ENCODE peak calls at places on chromosomes 5 and 9, in four cellular contexts. One of them, this sample, is unnamed.

GRCh38 chr5:593511-593910 is 18.6 kb upstream of the CEP72 start:
- DNase-seq in Ammon's horn: no peak
- DNase-seq in activated CD4-positive, alpha-beta T cell treated with anti-CD3 and anti-CD28 coated beads, Interleukin-2, amount 50 U/mL, for 1 hour: no peak
- DNase-seq in A673: no peak
- DNase-seq in this sample: no peak

GRCh38 chr9:130630091-130630450 is 34.3 kb upstream of the PRDM12 start:
- DNase-seq in activated CD4-positive, alpha-beta T cell treated with anti-CD3 and anti-CD28 coated beads, Interleukin-2, amount 50 U/mL, for 1 hour: no peak
- DNase-seq in A673: no peak
- DNase-seq in Ammon's horn: no peak
- DNase-seq in this sample: no peak

GRCh38 chr9:127215266-127216209 is 49.0 kb upstream of the GARNL3 start:
- DNase-seq in activated CD4-positive, alpha-beta T cell treated with anti-CD3 and anti-CD28 coated beads, Interleukin-2, amount 50 U/mL, for 1 hour: no peak
- DNase-seq in A673: no peak
- DNase-seq in Ammon's horn: no peak
- DNase-seq in this sample: no peak

GRCh38 chr5:65811004-65811403 is 89.0 kb downstream of the NLN start:
- DNase-seq in activated CD4-positive, alpha-beta T cell treated with anti-CD3 and anti-CD28 coated beads, Interleukin-2, amount 50 U/mL, for 1 hour: no peak
- DNase-seq in A673: no peak
- DNase-seq in Ammon's horn: no peak
- DNase-seq in this sample: no peak

GRCh38 chr9:132997591-132997990 is 19.1 kb downstream of the GFI1B start:
- DNase-seq in A673: no peak
- DNase-seq in Ammon's horn: no peak
- DNase-seq in activated CD4-positive, alpha-beta T cell treated with anti-CD3 and anti-CD28 coated beads, Interleukin-2, amount 50 U/mL, for 1 hour: no peak
- DNase-seq in this sample: no peak

GRCh38 chr5:168946363-168946762 is 354.6 kb downstream of the SLIT3 start:
- DNase-seq in activated CD4-positive, alpha-beta T cell treated with anti-CD3 and anti-CD28 coated beads, Interleukin-2, amount 50 U/mL, for 1 hour: no peak
- DNase-seq in Ammon's horn: peak
- DNase-seq in A673: peak
- DNase-seq in this sample: peak

GRCh38 chr5:80031109-80031508 is 4.0 kb upstream of the THBS4 start:
- DNase-seq in Ammon's horn: no peak
- DNase-seq in activated CD4-positive, alpha-beta T cell treated with anti-CD3 and anti-CD28 coated beads, Interleukin-2, amount 50 U/mL, for 1 hour: no peak
- DNase-seq in A673: no peak
- DNase-seq in this sample: no peak

GRCh38 chr5:125283372-125283771 is 536.9 kb upstream of the ZNF608 start:
- DNase-seq in activated CD4-positive, alpha-beta T cell treated with anti-CD3 and anti-CD28 coated beads, Interleukin-2, amount 50 U/mL, for 1 hour: no peak
- DNase-seq in A673: no peak
- DNase-seq in Ammon's horn: no peak
- DNase-seq in this sample: no peak

GRCh38 chr5:72291601-72292000 is 28.4 kb downstream of the MRPS27 start:
- DNase-seq in Ammon's horn: no peak
- DNase-seq in activated CD4-positive, alpha-beta T cell treated with anti-CD3 and anti-CD28 coated beads, Interleukin-2, amount 50 U/mL, for 1 hour: no peak
- DNase-seq in A673: no peak
- DNase-seq in this sample: no peak

GRCh38 chr5:148471379-148471778 is 87.6 kb downstream of the FBXO38 start:
- DNase-seq in Ammon's horn: no peak
- DNase-seq in A673: no peak
- DNase-seq in activated CD4-positive, alpha-beta T cell treated with anti-CD3 and anti-CD28 coated beads, Interleukin-2, amount 50 U/mL, for 1 hour: no peak
- DNase-seq in this sample: no peak

GRCh38 chr5:133523013-133523658 is 89.2 kb downstream of the FSTL4 start:
- DNase-seq in activated CD4-positive, alpha-beta T cell treated with anti-CD3 and anti-CD28 coated beads, Interleukin-2, amount 50 U/mL, for 1 hour: no peak
- DNase-seq in Ammon's horn: peak
- DNase-seq in A673: no peak
- DNase-seq in this sample: no peak

GRCh38 chr9:134136117-134136996 is 475 bp downstream of the WDR5 start:
- DNase-seq in Ammon's horn: no peak
- DNase-seq in activated CD4-positive, alpha-beta T cell treated with anti-CD3 and anti-CD28 coated beads, Interleukin-2, amount 50 U/mL, for 1 hour: peak
- DNase-seq in A673: no peak
- DNase-seq in this sample: no peak

GRCh38 chr9:16619341-16619740 is 251.1 kb downstream of the BNC2 start:
- DNase-seq in A673: no peak
- DNase-seq in Ammon's horn: no peak
- DNase-seq in activated CD4-positive, alpha-beta T cell treated with anti-CD3 and anti-CD28 coated beads, Interleukin-2, amount 50 U/mL, for 1 hour: no peak
- DNase-seq in this sample: no peak

GRCh38 chr5:176541338-176542134 is 4.3 kb upstream of the RNF44 start:
- DNase-seq in Ammon's horn: no peak
- DNase-seq in A673: peak
- DNase-seq in activated CD4-positive, alpha-beta T cell treated with anti-CD3 and anti-CD28 coated beads, Interleukin-2, amount 50 U/mL, for 1 hour: peak
- DNase-seq in this sample: no peak

GRCh38 chr5:138282918-138283742 is 8.7 kb upstream of the GFRA3 start:
- DNase-seq in A673: peak
- DNase-seq in Ammon's horn: peak
- DNase-seq in activated CD4-positive, alpha-beta T cell treated with anti-CD3 and anti-CD28 coated beads, Interleukin-2, amount 50 U/mL, for 1 hour: no peak
- DNase-seq in this sample: peak

GRCh38 chr9:99044827-99045226 is 60.1 kb upstream of the TGFBR1 start:
- DNase-seq in Ammon's horn: no peak
- DNase-seq in A673: no peak
- DNase-seq in activated CD4-positive, alpha-beta T cell treated with anti-CD3 and anti-CD28 coated beads, Interleukin-2, amount 50 U/mL, for 1 hour: no peak
- DNase-seq in this sample: no peak

GRCh38 chr9:123562844-123563346 is 206.9 kb downstream of the CRB2 start:
- DNase-seq in activated CD4-positive, alpha-beta T cell treated with anti-CD3 and anti-CD28 coated beads, Interleukin-2, amount 50 U/mL, for 1 hour: no peak
- DNase-seq in A673: no peak
- DNase-seq in Ammon's horn: peak
- DNase-seq in this sample: peak

GRCh38 chr9:123954921-123955320 is 25.0 kb upstream of the DENND1A start:
- DNase-seq in A673: peak
- DNase-seq in Ammon's horn: no peak
- DNase-seq in activated CD4-positive, alpha-beta T cell treated with anti-CD3 and anti-CD28 coated beads, Interleukin-2, amount 50 U/mL, for 1 hour: no peak
- DNase-seq in this sample: no peak

GRCh38 chr5:171586436-171586835 is 167.0 kb downstream of the FGF18 start:
- DNase-seq in A673: no peak
- DNase-seq in Ammon's horn: no peak
- DNase-seq in activated CD4-positive, alpha-beta T cell treated with anti-CD3 and anti-CD28 coated beads, Interleukin-2, amount 50 U/mL, for 1 hour: no peak
- DNase-seq in this sample: no peak

GRCh38 chr9:120621941-120622340 is 42.0 kb upstream of the CDK5RAP2 start:
- DNase-seq in Ammon's horn: no peak
- DNase-seq in activated CD4-positive, alpha-beta T cell treated with anti-CD3 and anti-CD28 coated beads, Interleukin-2, amount 50 U/mL, for 1 hour: no peak
- DNase-seq in A673: no peak
- DNase-seq in this sample: no peak

GRCh38 chr5:125528881-125529280 is 782.4 kb upstream of the ZNF608 start:
- DNase-seq in activated CD4-positive, alpha-beta T cell treated with anti-CD3 and anti-CD28 coated beads, Interleukin-2, amount 50 U/mL, for 1 hour: no peak
- DNase-seq in Ammon's horn: no peak
- DNase-seq in A673: no peak
- DNase-seq in this sample: no peak

GRCh38 chr9:89889865-89890264 is 285.1 kb downstream of the GADD45G start:
- DNase-seq in A673: no peak
- DNase-seq in Ammon's horn: no peak
- DNase-seq in activated CD4-positive, alpha-beta T cell treated with anti-CD3 and anti-CD28 coated beads, Interleukin-2, amount 50 U/mL, for 1 hour: no peak
- DNase-seq in this sample: no peak

GRCh38 chr9:126885089-126885753 is 24.8 kb downstream of the ZBTB34 start:
- DNase-seq in Ammon's horn: no peak
- DNase-seq in A673: no peak
- DNase-seq in activated CD4-positive, alpha-beta T cell treated with anti-CD3 and anti-CD28 coated beads, Interleukin-2, amount 50 U/mL, for 1 hour: no peak
- DNase-seq in this sample: peak

GRCh38 chr9:78314953-78315870 is 18.3 kb downstream of the PSAT1 start:
- DNase-seq in Ammon's horn: peak
- DNase-seq in A673: peak
- DNase-seq in activated CD4-positive, alpha-beta T cell treated with anti-CD3 and anti-CD28 coated beads, Interleukin-2, amount 50 U/mL, for 1 hour: no peak
- DNase-seq in this sample: no peak

GRCh38 chr5:75052461-75053285 is at the start of gene GCNT4:
- DNase-seq in A673: peak
- DNase-seq in activated CD4-positive, alpha-beta T cell treated with anti-CD3 and anti-CD28 coated beads, Interleukin-2, amount 50 U/mL, for 1 hour: peak
- DNase-seq in Ammon's horn: no peak
- DNase-seq in this sample: peak

GRCh38 chr5:32283539-32284377 is 29.0 kb downstream of the MTMR12 start:
- DNase-seq in A673: no peak
- DNase-seq in activated CD4-positive, alpha-beta T cell treated with anti-CD3 and anti-CD28 coated beads, Interleukin-2, amount 50 U/mL, for 1 hour: no peak
- DNase-seq in Ammon's horn: no peak
- DNase-seq in this sample: no peak

GRCh38 chr9:15856591-15856990 is 303.7 kb downstream of the CCDC171 start:
- DNase-seq in activated CD4-positive, alpha-beta T cell treated with anti-CD3 and anti-CD28 coated beads, Interleukin-2, amount 50 U/mL, for 1 hour: no peak
- DNase-seq in A673: no peak
- DNase-seq in Ammon's horn: no peak
- DNase-seq in this sample: no peak

GRCh38 chr9:134501266-134502181 is 140.1 kb upstream of the COL5A1 start:
- DNase-seq in A673: no peak
- DNase-seq in Ammon's horn: no peak
- DNase-seq in activated CD4-positive, alpha-beta T cell treated with anti-CD3 and anti-CD28 coated beads, Interleukin-2, amount 50 U/mL, for 1 hour: no peak
- DNase-seq in this sample: no peak

GRCh38 chr9:87813119-87813463 is 69.6 kb upstream of the SPATA31E1 start:
- DNase-seq in A673: no peak
- DNase-seq in Ammon's horn: no peak
- DNase-seq in activated CD4-positive, alpha-beta T cell treated with anti-CD3 and anti-CD28 coated beads, Interleukin-2, amount 50 U/mL, for 1 hour: no peak
- DNase-seq in this sample: no peak

GRCh38 chr5:39171647-39172046 is 47.7 kb downstream of the FYB1 start:
- DNase-seq in A673: no peak
- DNase-seq in Ammon's horn: no peak
- DNase-seq in activated CD4-positive, alpha-beta T cell treated with anti-CD3 and anti-CD28 coated beads, Interleukin-2, amount 50 U/mL, for 1 hour: no peak
- DNase-seq in this sample: no peak

GRCh38 chr5:14206028-14206725 is 63.0 kb downstream of the TRIO start:
- DNase-seq in Ammon's horn: no peak
- DNase-seq in activated CD4-positive, alpha-beta T cell treated with anti-CD3 and anti-CD28 coated beads, Interleukin-2, amount 50 U/mL, for 1 hour: no peak
- DNase-seq in A673: no peak
- DNase-seq in this sample: no peak

This sample was measured in SK-MEL-5.